ENCODE peak calls at places on chromosomes 2 and 18, in five cellular contexts. M is HCT116, D is K562, F is HepG2, T is GM12878. I is an unnamed sample.

GRCh38 chr2:36653967-36654694 is 42.4 kb upstream of the VIT start:
- DNase-seq in M (no peak), D (no peak), F (peak), T (no peak), I (no peak)

GRCh38 chr18:46577546-46577945 is 79.5 kb downstream of the LOXHD1 start:
- DNase-seq in M (no peak), T (no peak), F (no peak), D (no peak), I (no peak)

GRCh38 chr2:176106636-176107539 is at the start of gene HOXD11:
- DNase-seq in F (no peak), T (no peak), D (no peak), M (no peak), I (no peak)

GRCh38 chr18:49524349-49524748 is 37.3 kb upstream of the C18orf32 start:
- DNase-seq in D (peak), F (no peak), M (no peak), T (no peak), I (no peak)

GRCh38 chr2:210128961-210129360 is 42.2 kb downstream of the KANSL1L start:
- DNase-seq in D (no peak), M (no peak), T (no peak), F (peak), I (no peak)

GRCh38 chr2:239770240-239770639 is 254.9 kb downstream of the NDUFA10 start:
- DNase-seq in T (no peak), F (no peak), D (no peak), M (no peak), I (no peak)

GRCh38 chr2:42293019-42293418 is 68.0 kb downstream of the COX7A2L start:
- DNase-seq in M (no peak), D (no peak), T (no peak), F (no peak), I (no peak)

GRCh38 chr18:8091042-8091441 is 518.2 kb upstream of the RAB12 start:
- DNase-seq in T (no peak), M (no peak), F (no peak), D (no peak), I (no peak)

GRCh38 chr2:27123302-27124150 is at the start of gene ABHD1:
- DNase-seq in F (peak), D (peak), M (no peak), T (no peak), I (no peak)

GRCh38 chr2:132681766-132682165 is 11.8 kb upstream of the LYPD1 start:
- DNase-seq in T (no peak), F (no peak), D (no peak), M (no peak), I (no peak)

GRCh38 chr2:237547841-237548416 is 18.4 kb upstream of the PRLH start:
- DNase-seq in D (no peak), T (no peak), M (no peak), F (peak), I (no peak)

GRCh38 chr2:64263315-64263714 is 119.1 kb upstream of the PELI1 start:
- DNase-seq in M (no peak), T (no peak), F (no peak), D (no peak), I (no peak)

GRCh38 chr2:120549841-120550240 is 185.8 kb upstream of the GLI2 start:
- DNase-seq in F (no peak), D (no peak), M (no peak), T (no peak), I (no peak)

GRCh38 chr2:202038471-202039277 is 5.0 kb downstream of the FZD7 start:
- DNase-seq in D (peak), T (no peak), F (no peak), M (peak), I (no peak)

GRCh38 chr2:182608181-182608845 is 107.7 kb upstream of the DNAJC10 start:
- DNase-seq in D (no peak), F (no peak), T (no peak), M (no peak), I (no peak)

GRCh38 chr2:44172576-44172975 is 3.9 kb downstream of the PPM1B start:
- DNase-seq in M (no peak), D (no peak), F (no peak), T (no peak), I (no peak)

GRCh38 chr2:158753561-158754302 is 41.4 kb upstream of the DAPL1 start:
- DNase-seq in M (peak), F (peak), D (peak), T (no peak), I (peak)

GRCh38 chr18:65439184-65439583 is 311.6 kb upstream of the CDH7 start:
- DNase-seq in T (no peak), D (no peak), F (no peak), M (no peak), I (no peak)

GRCh38 chr2:153068915-153069314 is 350.5 kb downstream of the ARL6IP6 start:
- DNase-seq in F (no peak), D (no peak), T (no peak), M (no peak), I (no peak)

GRCh38 chr2:75524276-75524911 is 36.3 kb downstream of the EVA1A start:
- DNase-seq in F (no peak), D (no peak), T (no peak), M (no peak), I (no peak)

GRCh38 chr18:76396792-76397191 is 98.2 kb downstream of the ZNF516 start:
- DNase-seq in F (no peak), M (no peak), D (no peak), T (no peak), I (no peak)

GRCh38 chr18:79275992-79276391 is 119.7 kb upstream of the NFATC1 start:
- DNase-seq in F (no peak), D (no peak), M (no peak), T (peak), I (no peak)

GRCh38 chr2:54560146-54560881 is 104.2 kb downstream of the SPTBN1 start:
- DNase-seq in D (peak), T (no peak), F (no peak), M (no peak), I (no peak)

GRCh38 chr18:75473316-75473715 is 45.8 kb upstream of the SMIM21 start:
- DNase-seq in T (no peak), D (no peak), M (no peak), F (no peak), I (no peak)

GRCh38 chr2:205685314-205686230 is 3.3 kb downstream of the NRP2 start:
- DNase-seq in D (no peak), M (no peak), F (no peak), T (no peak), I (no peak)
- TF ChIP-seq POLR2AphosphoS5 in D (no peak), M (no peak), F (no peak), T (no peak), I (peak)

GRCh38 chr2:109609352-109610024 is 4.3 kb downstream of the SEPTIN10 start:
- DNase-seq in F (no peak), T (no peak), D (no peak), M (peak), I (no peak)
- TF ChIP-seq ZNF274 in F (no peak), T (no peak), D (no peak), M (no peak), I (no peak)

DNA sequence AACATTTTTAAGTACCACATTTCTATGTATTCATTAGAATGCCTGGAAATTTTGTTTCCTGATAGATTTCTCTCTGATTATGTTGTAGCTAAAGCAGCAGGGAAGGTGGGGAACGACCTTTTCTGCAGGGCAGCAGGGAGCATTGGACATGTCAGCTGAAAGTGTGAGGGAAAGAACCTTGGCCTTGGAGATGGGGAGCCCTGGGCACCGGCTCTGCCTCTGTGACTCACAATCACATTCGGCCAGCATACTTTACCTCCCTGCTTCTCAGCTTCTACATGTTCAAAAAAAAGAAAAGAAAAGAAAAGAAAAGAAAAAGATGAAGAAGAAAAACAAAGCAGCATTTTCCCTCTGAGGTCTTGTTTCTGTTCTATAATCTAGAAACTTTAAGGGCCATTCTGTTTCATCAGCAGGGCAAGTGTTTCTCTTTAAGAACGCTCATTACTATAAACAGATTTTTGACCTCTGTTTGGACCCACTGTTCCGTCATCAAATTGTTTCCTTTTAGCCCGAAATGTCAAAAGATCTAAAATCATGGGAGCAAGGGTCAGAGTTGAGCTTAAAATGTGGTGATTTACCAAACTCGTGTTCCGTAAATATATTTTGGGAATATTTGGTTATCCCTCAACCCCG is 27.9 kb downstream of the SETBP1 start:
- DNase-seq in F (no peak), T (no peak), D (no peak), M (no peak), I (no peak)
- TF ChIP-seq POLR2AphosphoS5 in F (no peak), T (no peak), D (no peak), M (no peak), I (no peak)

GRCh38 chr2:177464549-177464948 is 72.0 kb downstream of the AGPS start:
- DNase-seq in D (no peak), F (no peak), T (no peak), M (no peak), I (no peak)
- TF ChIP-seq ZNF274 in D (no peak), F (no peak), T (no peak), M (no peak), I (no peak)

DNA sequence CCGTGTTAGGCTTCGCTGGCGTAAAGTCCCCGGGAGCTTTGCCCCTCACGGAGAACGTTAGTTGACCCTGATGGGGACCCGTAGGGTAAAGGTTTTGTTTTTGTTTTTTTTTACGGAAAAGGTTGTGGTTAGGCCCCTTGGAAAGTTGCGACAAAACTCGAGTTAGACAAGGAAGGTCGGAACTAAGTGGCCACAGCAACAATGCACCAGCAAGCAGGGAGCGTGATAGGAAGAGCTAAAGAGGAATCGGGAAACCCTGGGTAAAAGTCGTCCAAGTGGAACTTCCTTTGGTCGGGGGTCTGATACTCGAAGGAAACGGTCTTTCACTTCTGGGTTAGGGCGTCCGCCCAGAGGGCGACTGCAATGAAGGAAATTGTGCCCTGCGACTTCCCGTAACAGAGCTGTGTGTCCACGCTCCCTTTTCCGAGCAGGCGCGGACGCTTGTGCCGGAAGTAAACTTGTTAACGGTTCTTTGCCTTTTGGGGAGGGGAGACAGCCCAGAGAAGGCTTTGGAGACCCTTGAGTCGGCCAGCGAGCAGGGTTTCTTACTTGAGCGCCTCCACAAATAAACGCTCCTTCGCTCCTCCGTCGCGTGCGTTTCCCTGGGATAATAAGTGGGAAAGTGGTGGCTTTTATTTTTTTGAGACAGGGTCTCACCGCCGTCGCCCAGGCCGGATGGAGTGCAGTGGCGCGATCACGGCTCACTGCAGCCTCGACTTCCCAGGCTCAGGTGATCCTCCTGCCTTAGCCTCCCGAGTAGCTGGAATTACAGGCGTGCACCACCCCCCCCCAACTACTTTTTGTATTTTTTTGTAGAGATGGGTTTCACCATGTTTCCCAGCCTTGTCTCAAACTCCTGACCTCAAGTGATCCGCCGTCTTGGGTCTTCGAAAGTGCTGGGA is 641 bp upstream of the CLASP1 start:
- DNase-seq in M (peak), T (peak), D (peak), F (peak), I (peak)
- TF ChIP-seq POLR2AphosphoS5 in M (peak), T (peak), D (peak), F (peak), I (no peak)

I was measured in H1.